ENCODE peak calls at places on chromosomes 6 and 20, in seven cellular contexts. A is right cardiac atrium; W is heart left ventricle; X is activated CD8-positive, alpha-beta T cell treated with anti-CD3 and anti-CD28 coated beads for 36 hours; H is upper lobe of right lung; B is activated naive CD8-positive, alpha-beta T cell treated with anti-CD3 and anti-CD28 coated beads, Interleukin-2, amount 10 ng/mL, durations not matched to agents 7 days and 5 days; F is GM12878. P is an unnamed sample.

GRCh38 chr6:11397622-11398450 is 139.7 kb upstream of the TMEM170B start:
- ATAC-seq in H (no peak), W (no peak), X (no peak), B (no peak), F (no peak), A (no peak), P (no peak)

GRCh38 chr20:57395111-57395959 is 4.1 kb downstream of the RBM38 start:
- ATAC-seq in A (peak), B (no peak), F (no peak), H (no peak), X (no peak), W (peak), P (no peak)

GRCh38 chr6:89776583-89777233 is 42.9 kb downstream of the MDN1 start:
- ATAC-seq in H (no peak), W (no peak), B (no peak), F (no peak), A (no peak), X (no peak), P (no peak)

GRCh38 chr6:150788135-150788534 is 77.4 kb upstream of the MTHFD1L start:
- ATAC-seq in F (no peak), X (no peak), H (no peak), A (peak), W (peak), B (no peak), P (no peak)

GRCh38 chr20:36541227-36542018 is at the start of gene MYL9:
- ATAC-seq in X (peak), W (peak), B (peak), H (peak), A (peak), F (peak), P (peak)

GRCh38 chr20:41359541-41360011 is 7.0 kb downstream of the EMILIN3 start:
- ATAC-seq in B (no peak), A (peak), F (no peak), X (no peak), W (peak), H (no peak), P (no peak)

GRCh38 chr6:36677753-36678487 is 594 bp upstream of the CDKN1A start:
- ATAC-seq in F (peak), X (no peak), H (no peak), B (no peak), W (no peak), A (no peak), P (no peak)

GRCh38 chr6:168555618-168556273 is 114.8 kb downstream of the SMOC2 start:
- ATAC-seq in X (no peak), W (no peak), H (peak), A (peak), B (no peak), F (no peak), P (peak)

GRCh38 chr6:57207872-57208271 is 14.2 kb downstream of the RAB23 start:
- ATAC-seq in H (no peak), X (no peak), F (peak), W (no peak), B (no peak), A (no peak), P (no peak)

GRCh38 chr6:136225496-136225895 is 24.6 kb downstream of the MTFR2 start:
- ATAC-seq in B (no peak), H (no peak), F (no peak), A (no peak), X (peak), W (no peak), P (no peak)

GRCh38 chr6:26420607-26421235 is 18.6 kb downstream of the BTN3A1 start:
- ATAC-seq in A (peak), W (peak), H (peak), F (peak), B (no peak), X (peak), P (no peak)

GRCh38 chr6:81561731-81562130 is 190.8 kb downstream of the TENT5A start:
- ATAC-seq in F (no peak), X (no peak), A (no peak), W (peak), H (no peak), B (no peak), P (no peak)

GRCh38 chr20:62602550-62602949 is 39.8 kb upstream of the SLCO4A1 start:
- ATAC-seq in X (peak), F (no peak), B (peak), H (peak), A (peak), W (peak), P (peak)

GRCh38 chr6:52745764-52746201 is 17.5 kb downstream of the GSTA2 start:
- ATAC-seq in F (no peak), B (no peak), H (no peak), A (no peak), X (no peak), W (no peak), P (no peak)

P was measured in esophagus mucosa.